ENCODE peak calls at places on chromosomes 13 and 19, in ten cellular contexts. I is NT2/D1, X is ovary, N is BJ, A is left ventricle myocardium inferior, G is hepatocyte, T is breast epithelium, F is mammary epithelial cell, W is GM23248, B is MG63. J is an unnamed sample.

GRCh38 chr19:55368701-55369563 is 1.3 kb downstream of the IL11 start:
- DNase-seq in W (peak; percentile 93), G (peak; percentile 80), T (no peak), N (no peak), X (no peak), I (no peak), F (peak; percentile 57), B (peak; percentile 66), A (no peak), J (no peak)

GRCh38 chr13:51005566-51005965 is 96.0 kb downstream of the RNASEH2B start:
- DNase-seq in T (no peak), A (no peak), W (no peak), F (no peak), I (no peak), B (no peak), X (no peak), G (no peak), N (no peak), J (no peak)

GRCh38 chr13:74891610-74892009 is 590.4 kb downstream of the TBC1D4 start:
- DNase-seq in W (peak; percentile 15), G (no peak), A (no peak), X (no peak), F (peak; percentile 65), T (no peak), I (no peak), N (no peak), B (peak; percentile 9), J (no peak)

GRCh38 chr13:113881614-113882265 is 17.9 kb upstream of the GAS6 start:
- DNase-seq in G (no peak), F (peak; percentile 56), X (no peak), A (no peak), N (no peak), I (no peak), B (no peak), W (no peak), T (peak; percentile 89), J (no peak)

GRCh38 chr13:73684286-73684685 is 449.9 kb downstream of the KLF12 start:
- DNase-seq in F (no peak), X (no peak), I (no peak), W (no peak), B (no peak), N (no peak), A (no peak), T (peak; percentile 23), G (no peak), J (no peak)

GRCh38 chr13:25354377-25354776 is 17.4 kb upstream of the ATP8A2 start:
- DNase-seq in I (no peak), N (no peak), W (no peak), X (no peak), G (no peak), B (no peak), F (no peak), T (no peak), A (no peak), J (no peak)

GRCh38 chr13:60577761-60578160 is 180.7 kb downstream of the TDRD3 start:
- DNase-seq in F (no peak), X (no peak), I (no peak), A (no peak), B (no peak), N (no peak), G (no peak), W (no peak), T (no peak), J (no peak)

GRCh38 chr19:37867831-37868230 is 38.6 kb downstream of the WDR87 start:
- DNase-seq in I (no peak), G (peak; percentile 18), T (no peak), A (no peak), X (no peak), B (no peak), F (peak; percentile 73), N (no peak), W (peak; percentile 49), J (no peak)

GRCh38 chr19:55600336-55601028 is 394 bp downstream of the ZNF524 start:
- DNase-seq in G (peak; percentile 89), W (peak; percentile 65), T (peak; percentile 55), F (peak; percentile 16), X (peak; percentile 84), A (peak; percentile 76), I (peak; percentile 54), B (no peak), N (no peak), J (peak; percentile 89)

GRCh38 chr19:37506387-37507166 is at the start of gene ZNF793:
- DNase-seq in W (peak; percentile 80), T (peak; percentile 82), G (peak; percentile 91), A (peak; percentile 85), I (peak; percentile 59), F (peak; percentile 90), B (no peak), N (peak; percentile 16), X (peak; percentile 77), J (no peak)

GRCh38 chr13:113972451-113973217 is 1.2 kb downstream of the C13orf46 start:
- DNase-seq in B (no peak), W (no peak), X (no peak), I (no peak), A (no peak), G (no peak), F (no peak), N (no peak), T (no peak), J (no peak)

GRCh38 chr19:34330116-34330515 is 34.9 kb upstream of the GPI start:
- DNase-seq in W (no peak), T (no peak), B (no peak), F (no peak), A (no peak), G (no peak), I (no peak), N (no peak), X (no peak), J (no peak)
- H3K36me3 ChIP-seq in W (peaks cover 32% of the 10 kb centered on the region), T (no peaks in the 10 kb centered on the region), B (peaks cover 55% of the 10 kb centered on the region), F (peaks cover 9% of the 10 kb centered on the region), A (peaks cover 93% of the 10 kb centered on the region), G (no peaks in the 10 kb centered on the region), I (peaks cover 34% of the 10 kb centered on the region), N (peaks cover 13% of the 10 kb centered on the region), X (no peaks in the 10 kb centered on the region), J (peaks cover 10% of the 10 kb centered on the region)

GRCh38 chr13:48069573-48069972 is 25.3 kb downstream of the MED4 start:
- DNase-seq in B (no peak), A (no peak), W (no peak), N (no peak), I (no peak), F (no peak), X (no peak), T (no peak), G (no peak), J (no peak)

GRCh38 chr13:48070942-48071341 is 24.0 kb downstream of the MED4 start:
- DNase-seq in I (no peak), B (no peak), T (no peak), F (no peak), A (no peak), W (no peak), G (no peak), N (no peak), X (no peak), J (no peak)

GRCh38 chr13:48066310-48066989 is 28.5 kb downstream of the MED4 start:
- DNase-seq in A (no peak), T (no peak), B (no peak), W (peak; percentile 10), G (no peak), I (no peak), X (no peak), F (peak; percentile 65), N (no peak), J (no peak)

GRCh38 chr13:48068952-48069351 is 26.0 kb downstream of the MED4 start:
- DNase-seq in W (no peak), I (no peak), T (no peak), B (no peak), G (no peak), F (no peak), N (no peak), X (no peak), A (no peak), J (no peak)

GRCh38 chr13:48068036-48068435 is 26.9 kb downstream of the MED4 start:
- DNase-seq in W (no peak), T (no peak), X (no peak), B (no peak), A (no peak), N (no peak), G (no peak), I (no peak), F (no peak), J (peak; percentile 62)
- H3K36me3 ChIP-seq in W (peaks cover 48% of the 10 kb centered on the region), T (no peaks in the 10 kb centered on the region), X (no peaks in the 10 kb centered on the region), B (peaks cover 70% of the 10 kb centered on the region), A (peaks cover 76% of the 10 kb centered on the region), N (peaks cover 5% of the 10 kb centered on the region), G (peaks cover 20% of the 10 kb centered on the region), I (peaks cover 42% of the 10 kb centered on the region), F (peaks cover 25% of the 10 kb centered on the region), J (peaks cover 42% of the 10 kb centered on the region)

DNA sequence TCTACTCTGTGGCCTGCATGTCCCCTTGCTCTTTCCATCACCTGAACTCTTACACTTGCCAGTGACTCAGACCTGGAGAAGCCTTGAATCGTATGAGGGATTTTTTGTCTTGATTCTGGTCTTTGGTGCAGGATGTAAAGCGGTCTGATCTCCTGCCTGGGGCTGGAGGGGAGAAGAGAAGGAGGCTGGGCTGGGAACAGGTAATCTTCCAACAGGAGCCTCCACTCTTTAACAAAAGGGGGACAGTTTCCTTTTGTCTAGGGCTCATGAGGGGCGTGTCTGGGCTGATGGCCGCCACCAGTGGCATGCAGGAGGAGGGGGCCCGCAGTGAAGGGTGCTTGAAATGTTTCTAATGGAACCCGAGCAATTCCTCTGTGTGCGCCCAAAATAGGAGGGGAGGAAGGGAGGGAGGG is 24.7 kb downstream of the NFIX start:
- DNase-seq in G (no peak), T (no peak), I (peak; percentile 71), A (no peak), B (no peak), W (peak; percentile 73), X (no peak), F (peak; percentile 72), N (no peak), J (no peak)
- H3K36me3 ChIP-seq in G (no peaks in the 10 kb centered on the region), T (no peaks in the 10 kb centered on the region), I (no peaks in the 10 kb centered on the region), A (peaks cover 2% of the 10 kb centered on the region), B (peaks cover 59% of the 10 kb centered on the region), W (no peaks in the 10 kb centered on the region), X (no peaks in the 10 kb centered on the region), F (no peaks in the 10 kb centered on the region), N (no peaks in the 10 kb centered on the region), J (no peaks in the 10 kb centered on the region)

GRCh38 chr19:10911579-10912363 is 16.7 kb downstream of the YIPF2 start:
- DNase-seq in F (no peak), T (no peak), G (peak; percentile 2), I (no peak), A (no peak), B (no peak), X (no peak), N (no peak), W (no peak), J (no peak)

GRCh38 chr19:10915511-10916091 is 12.8 kb downstream of the YIPF2 start:
- DNase-seq in I (no peak), N (peak; percentile 78), A (no peak), F (peak; percentile 75), G (peak; percentile 63), X (no peak), B (peak; percentile 89), T (no peak), W (peak; percentile 97), J (no peak)

GRCh38 chr19:10916602-10917001 is 11.8 kb downstream of the YIPF2 start:
- DNase-seq in I (no peak), G (no peak), B (no peak), F (no peak), W (no peak), T (no peak), X (no peak), N (no peak), A (no peak), J (no peak)

GRCh38 chr19:10913716-10914340 is 14.6 kb downstream of the YIPF2 start:
- DNase-seq in W (no peak), T (no peak), I (no peak), A (no peak), X (no peak), B (no peak), F (no peak), N (no peak), G (no peak), J (no peak)

GRCh38 chr19:10912619-10913018 is 15.8 kb downstream of the YIPF2 start:
- DNase-seq in X (no peak), W (no peak), B (no peak), T (no peak), N (no peak), A (no peak), I (no peak), F (no peak), G (no peak), J (no peak)
- H3K36me3 ChIP-seq in X (no peaks in the 10 kb centered on the region), W (peaks cover 6% of the 10 kb centered on the region), B (peaks cover 72% of the 10 kb centered on the region), T (no peaks in the 10 kb centered on the region), N (peaks cover 37% of the 10 kb centered on the region), A (peaks cover 88% of the 10 kb centered on the region), I (peaks cover 76% of the 10 kb centered on the region), F (peaks cover 8% of the 10 kb centered on the region), G (no peaks in the 10 kb centered on the region), J (peaks cover 62% of the 10 kb centered on the region)